ENCODE peak calls at places on chromosomes 3 and 15, in eight cellular contexts. V, E, P, F, T, O, H and L are unnamed samples.

GRCh38 chr15:62534996-62535395 is 369.9 kb upstream of the C2CD4B start:
- DNase-seq in V (no peak), E (no peak), P (no peak), F (no peak), T (no peak), O (no peak), H (no peak), L (no peak)

GRCh38 chr15:47788685-47789084 is 71.4 kb downstream of the SEMA6D start:
- DNase-seq in V (no peak), E (no peak), P (no peak), F (no peak), T (no peak), O (no peak), H (no peak), L (no peak)

GRCh38 chr3:162134571-162134970 is 638.0 kb downstream of the OTOL1 start:
- DNase-seq in V (no peak), E (no peak), P (no peak), F (no peak), T (no peak), O (no peak), H (no peak), L (no peak)

GRCh38 chr3:16142350-16143050 is 32.0 kb upstream of the GALNT15 start:
- DNase-seq in V (no peak), E (no peak), P (no peak), F (no peak), T (no peak), O (no peak), H (no peak), L (no peak)

GRCh38 chr3:47715928-47716327 is 65.8 kb downstream of the SMARCC1 start:
- DNase-seq in V (peak), E (no peak), P (no peak), F (no peak), T (no peak), O (peak), H (peak), L (no peak)

GRCh38 chr3:114212646-114213045 is 24.7 kb downstream of the ZNF80 start:
- DNase-seq in V (no peak), E (no peak), P (no peak), F (no peak), T (no peak), O (no peak), H (no peak), L (no peak)

GRCh38 chr3:61668317-61668864 is 107.0 kb downstream of the PTPRG start:
- DNase-seq in V (no peak), E (no peak), P (no peak), F (no peak), T (no peak), O (no peak), H (no peak), L (no peak)

GRCh38 chr3:65861718-65862117 is 177.0 kb downstream of the MAGI1 start:
- DNase-seq in V (no peak), E (no peak), P (no peak), F (no peak), T (no peak), O (no peak), H (no peak), L (no peak)

GRCh38 chr3:62119139-62119538 is 254.2 kb downstream of the FEZF2 start:
- DNase-seq in V (no peak), E (peak), P (no peak), F (no peak), T (no peak), O (no peak), H (no peak), L (no peak)

GRCh38 chr15:56760186-56760585 is 26.9 kb upstream of the ZNF280D start:
- DNase-seq in V (no peak), E (no peak), P (no peak), F (no peak), T (no peak), O (peak), H (peak), L (peak)

GRCh38 chr3:147384210-147385058 is 21.9 kb downstream of the ZIC4 start:
- DNase-seq in V (no peak), E (no peak), P (no peak), F (no peak), T (no peak), O (no peak), H (no peak), L (no peak)

GRCh38 chr3:147388395-147389264 is 17.7 kb downstream of the ZIC4 start:
- DNase-seq in V (no peak), E (no peak), P (no peak), F (no peak), T (no peak), O (no peak), H (no peak), L (no peak)

GRCh38 chr3:147383617-147384016 is 22.7 kb downstream of the ZIC4 start:
- DNase-seq in V (no peak), E (no peak), P (no peak), F (no peak), T (no peak), O (no peak), H (no peak), L (no peak)

GRCh38 chr3:147387550-147388394 is 18.6 kb downstream of the ZIC4 start:
- DNase-seq in V (no peak), E (no peak), P (no peak), F (no peak), T (no peak), O (no peak), H (no peak), L (no peak)

GRCh38 chr3:147385059-147386012 is 21.0 kb downstream of the ZIC4 start:
- DNase-seq in V (no peak), E (no peak), P (no peak), F (no peak), T (no peak), O (no peak), H (no peak), L (no peak)
- TF ChIP-seq CTCF in V (no peak), E (no peak), P (no peak), F (no peak), T (no peak), O (no peak), H (no peak), L (no peak)

DNA sequence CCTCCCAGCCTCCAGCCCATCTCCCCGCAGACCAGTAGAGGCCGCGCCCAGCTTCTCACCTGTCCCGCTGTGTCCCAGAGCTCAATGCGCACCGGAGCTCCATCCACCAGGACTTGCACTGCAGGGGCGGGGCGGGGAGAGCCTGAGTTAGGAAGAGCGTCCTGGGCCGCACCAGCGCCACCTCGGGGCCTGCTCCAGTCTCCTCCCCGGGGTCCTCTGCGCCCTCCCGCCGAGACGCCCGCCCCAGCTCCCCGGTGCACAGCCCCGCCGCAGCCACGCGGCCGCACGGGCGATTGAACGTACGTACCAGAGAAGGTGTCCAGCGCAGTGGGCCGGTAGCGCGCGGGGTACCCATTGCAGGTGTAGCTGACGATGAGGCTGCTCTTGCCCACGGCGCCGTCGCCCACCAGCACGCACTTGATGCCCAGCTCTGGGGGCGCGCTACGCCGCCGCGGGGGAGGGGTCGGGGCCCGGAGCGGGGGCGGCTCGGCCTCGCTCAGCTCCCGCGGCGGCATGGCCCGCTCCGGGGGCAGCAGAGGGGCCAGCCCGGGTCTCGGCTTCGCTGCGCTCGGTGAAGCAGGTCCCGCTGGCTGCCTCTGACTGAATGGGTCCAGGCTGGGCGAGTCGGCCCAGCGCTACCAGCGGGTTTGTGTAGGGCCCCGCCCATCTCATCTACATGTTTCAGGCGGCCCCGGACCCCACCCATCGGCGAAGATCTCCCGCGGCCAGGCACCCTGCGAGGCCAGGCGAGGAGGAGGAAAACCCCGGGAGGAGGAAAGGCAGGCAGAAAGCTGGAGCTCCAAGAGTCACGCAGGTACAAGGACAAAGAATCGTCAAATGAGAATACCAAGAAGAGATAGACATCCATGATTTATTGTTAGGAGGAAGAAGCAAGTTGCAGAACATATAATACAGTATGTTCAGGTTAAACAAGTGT is at the start of gene RHOV:
- DNase-seq in V (peak), E (no peak), P (no peak), F (peak), T (peak), O (no peak), H (peak), L (peak)
- TF ChIP-seq CTCF in V (no peak), E (peak), P (peak), F (peak), T (no peak), O (peak), H (peak), L (peak)

DNA sequence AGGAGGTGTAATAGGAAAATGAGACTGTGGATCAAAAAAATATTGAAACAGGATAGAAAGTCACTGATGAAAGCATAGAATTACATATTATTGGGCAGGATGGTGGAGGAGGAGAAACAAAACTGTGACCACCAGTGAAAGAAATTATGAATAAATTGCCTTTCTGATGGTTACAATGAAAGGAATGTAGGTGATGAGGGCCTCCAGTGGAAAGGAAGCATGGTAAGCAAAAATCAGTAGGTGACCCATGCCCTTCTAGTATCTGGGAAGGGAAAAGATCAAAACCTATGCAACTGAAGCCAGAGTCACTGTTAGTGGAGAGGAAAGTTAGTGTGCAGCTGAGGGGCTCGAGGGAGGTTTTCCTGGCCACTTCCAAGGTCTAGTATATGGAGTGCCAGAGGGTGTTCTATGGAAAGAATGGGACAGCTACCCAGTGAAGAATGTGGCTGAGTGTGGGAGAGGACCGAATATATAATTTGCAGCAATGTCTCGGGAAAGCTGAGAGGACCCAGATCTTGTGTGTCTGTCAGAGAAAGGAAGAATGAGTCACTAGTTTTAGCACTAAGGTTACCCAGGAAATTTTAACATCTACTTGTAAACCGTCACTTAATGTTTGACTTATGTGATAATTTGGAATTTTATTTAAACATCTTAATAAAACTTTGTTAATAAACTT is 146.2 kb downstream of the NFKBIZ start:
- DNase-seq in V (no peak), E (no peak), P (no peak), F (no peak), T (no peak), O (peak), H (no peak), L (no peak)
- TF ChIP-seq CTCF in V (no peak), E (no peak), P (no peak), F (no peak), T (no peak), O (no peak), H (no peak), L (no peak)

GRCh38 chr3:148077951-148078350 is 619.8 kb upstream of the AGTR1 start:
- DNase-seq in V (no peak), E (no peak), P (no peak), F (no peak), T (no peak), O (no peak), H (no peak), L (no peak)

GRCh38 chr3:148074916-148075315 is 622.8 kb upstream of the AGTR1 start:
- DNase-seq in V (no peak), E (no peak), P (no peak), F (no peak), T (no peak), O (no peak), H (no peak), L (no peak)

GRCh38 chr3:148077318-148077923 is 620.3 kb upstream of the AGTR1 start:
- DNase-seq in V (no peak), E (no peak), P (no peak), F (no peak), T (no peak), O (peak), H (no peak), L (no peak)

GRCh38 chr3:148074057-148074456 is 623.6 kb upstream of the AGTR1 start:
- DNase-seq in V (no peak), E (no peak), P (no peak), F (no peak), T (no peak), O (no peak), H (no peak), L (no peak)

DNA sequence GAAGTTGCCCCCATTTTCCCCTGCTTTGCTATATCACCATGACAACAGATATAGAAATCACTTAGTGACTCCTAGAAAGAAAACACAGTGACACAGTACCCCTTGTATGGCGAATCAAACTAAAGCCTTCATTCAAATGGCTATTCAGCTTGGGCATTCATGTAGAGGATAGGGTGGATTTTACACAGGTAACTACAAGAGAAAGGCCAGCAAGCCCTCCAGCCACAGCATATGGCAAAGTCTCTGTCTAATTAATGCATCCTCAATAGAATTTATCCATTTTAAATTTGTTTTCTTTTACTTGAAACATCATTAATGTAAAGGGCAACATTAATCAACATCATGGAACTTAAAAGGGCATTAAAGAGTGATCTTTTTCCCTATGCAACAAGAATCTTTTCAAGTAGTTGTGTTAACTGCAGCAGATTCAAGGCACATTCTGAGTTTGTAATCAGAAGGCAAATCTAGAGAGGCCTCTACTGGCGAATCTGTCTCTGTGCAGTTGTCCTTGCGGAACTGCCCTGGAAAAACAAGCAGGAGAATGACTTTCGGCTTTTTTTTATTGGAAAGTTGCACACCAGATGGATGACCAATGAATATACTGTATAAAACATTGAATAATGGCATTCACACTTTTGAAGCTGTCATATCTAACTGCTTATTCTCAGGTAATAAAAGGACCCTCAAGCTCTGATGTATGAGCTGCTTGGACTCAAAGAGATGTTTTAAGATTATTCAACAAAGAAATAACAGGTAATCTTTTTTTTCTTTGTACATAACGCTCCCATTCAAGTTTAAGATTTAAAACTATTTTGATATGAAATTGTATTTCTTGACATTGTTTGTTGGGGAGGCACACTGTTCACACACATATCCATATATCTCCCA is 621.6 kb upstream of the AGTR1 start:
- DNase-seq in V (peak), E (no peak), P (peak), F (no peak), T (no peak), O (peak), H (no peak), L (no peak)
- TF ChIP-seq CTCF in V (peak), E (peak), P (peak), F (peak), T (peak), O (peak), H (peak), L (peak)

GRCh38 chr3:46368569-46368968 is 2.2 kb upstream of the CCR5 start:
- DNase-seq in V (peak), E (peak), P (no peak), F (peak), T (peak), O (no peak), H (no peak), L (no peak)
- TF ChIP-seq CTCF in V (peak), E (peak), P (no peak), F (peak), T (peak), O (peak), H (no peak), L (no peak)

GRCh38 chr3:101638262-101638745 is 38.6 kb downstream of the ZBTB11 start:
- DNase-seq in V (no peak), E (peak), P (no peak), F (no peak), T (no peak), O (no peak), H (no peak), L (no peak)
- TF ChIP-seq CTCF in V (no peak), E (no peak), P (peak), F (no peak), T (no peak), O (peak), H (no peak), L (no peak)

DNA sequence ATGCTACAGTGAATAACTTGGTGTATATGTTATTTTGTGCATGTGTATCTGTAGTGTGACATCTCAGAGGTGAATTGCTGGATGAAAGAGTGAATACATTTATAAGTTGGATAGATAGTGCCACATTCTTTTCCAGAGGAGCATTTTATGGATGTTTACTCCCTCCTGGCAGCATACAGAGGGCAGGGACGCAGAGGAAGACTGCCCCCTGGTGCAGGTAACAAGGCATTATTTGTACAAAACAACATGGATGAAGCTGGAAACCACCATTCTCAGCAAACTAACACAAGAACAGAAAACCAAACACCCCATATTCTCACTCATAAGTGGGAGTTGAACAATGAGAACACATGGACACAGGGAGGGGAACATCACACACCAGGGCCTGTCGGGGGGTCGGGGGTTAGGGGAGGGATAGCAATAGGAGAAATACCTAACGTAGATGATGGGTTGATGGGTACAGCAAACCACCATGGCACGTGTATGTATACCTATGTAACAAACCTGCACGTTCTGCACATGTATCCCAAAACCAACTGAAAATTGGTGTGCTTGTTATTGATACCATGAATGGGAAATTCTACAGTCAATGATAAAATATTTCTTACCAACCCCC is 57.9 kb upstream of the CTXND1 start:
- DNase-seq in V (peak), E (no peak), P (no peak), F (no peak), T (no peak), O (peak), H (no peak), L (no peak)
- TF ChIP-seq CTCF in V (peak), E (peak), P (peak), F (peak), T (peak), O (peak), H (peak), L (peak)